ENCODE peak calls at places on chromosomes 5 and 9, in ten cellular contexts. One of them, this sample, is unnamed.

GRCh38 chr5:14109771-14110170 is 33.4 kb upstream of the TRIO start:
- DNase-seq in right cardiac atrium: no peak
- DNase-seq in mesenteric fat pad: no peak
- DNase-seq in iPS-NIHi11: no peak
- DNase-seq in ELR: peak; percentile 14
- DNase-seq in stimulated activated CD8-positive, alpha-beta memory T cell treated with anti-CD3 and anti-CD28 coated beads, Interleukin-4, amount 100 ng/mL, for 48 hours: no peak
- DNase-seq in Calu3: no peak
- DNase-seq in myocyte: no peak
- DNase-seq in WERI-Rb-1: no peak
- DNase-seq in PC-3: no peak
- DNase-seq in this sample: no peak

GRCh38 chr5:16741007-16741406 is 124.2 kb upstream of the RETREG1 start:
- DNase-seq in right cardiac atrium: no peak
- DNase-seq in mesenteric fat pad: no peak
- DNase-seq in iPS-NIHi11: no peak
- DNase-seq in ELR: peak; percentile 13
- DNase-seq in stimulated activated CD8-positive, alpha-beta memory T cell treated with anti-CD3 and anti-CD28 coated beads, Interleukin-4, amount 100 ng/mL, for 48 hours: no peak
- DNase-seq in Calu3: no peak
- DNase-seq in myocyte: no peak
- DNase-seq in WERI-Rb-1: no peak
- DNase-seq in PC-3: no peak
- DNase-seq in this sample: no peak

GRCh38 chr9:69760278-69760610 is 433 bp upstream of the PTAR1 start:
- DNase-seq in right cardiac atrium: no peak
- DNase-seq in mesenteric fat pad: no peak
- DNase-seq in iPS-NIHi11: no peak
- DNase-seq in ELR: no peak
- DNase-seq in stimulated activated CD8-positive, alpha-beta memory T cell treated with anti-CD3 and anti-CD28 coated beads, Interleukin-4, amount 100 ng/mL, for 48 hours: no peak
- DNase-seq in Calu3: no peak
- DNase-seq in myocyte: no peak
- DNase-seq in WERI-Rb-1: no peak
- DNase-seq in PC-3: no peak
- DNase-seq in this sample: no peak

GRCh38 chr5:54902817-54903473 is 82.4 kb downstream of the ESM1 start:
- DNase-seq in right cardiac atrium: no peak
- DNase-seq in mesenteric fat pad: no peak
- DNase-seq in iPS-NIHi11: no peak
- DNase-seq in ELR: peak; percentile 26
- DNase-seq in stimulated activated CD8-positive, alpha-beta memory T cell treated with anti-CD3 and anti-CD28 coated beads, Interleukin-4, amount 100 ng/mL, for 48 hours: peak; percentile 61
- DNase-seq in Calu3: no peak
- DNase-seq in myocyte: peak; percentile 99
- DNase-seq in WERI-Rb-1: no peak
- DNase-seq in PC-3: no peak
- DNase-seq in this sample: peak; percentile 97

GRCh38 chr5:172722309-172722815 is 48.6 kb downstream of the DUSP1 start:
- DNase-seq in right cardiac atrium: peak; percentile 33
- DNase-seq in mesenteric fat pad: no peak
- DNase-seq in iPS-NIHi11: no peak
- DNase-seq in ELR: no peak
- DNase-seq in stimulated activated CD8-positive, alpha-beta memory T cell treated with anti-CD3 and anti-CD28 coated beads, Interleukin-4, amount 100 ng/mL, for 48 hours: no peak
- DNase-seq in Calu3: no peak
- DNase-seq in myocyte: no peak
- DNase-seq in WERI-Rb-1: no peak
- DNase-seq in PC-3: no peak
- DNase-seq in this sample: no peak

GRCh38 chr5:143318833-143319232 is 84.7 kb downstream of the NR3C1 start:
- DNase-seq in right cardiac atrium: no peak
- DNase-seq in mesenteric fat pad: no peak
- DNase-seq in iPS-NIHi11: no peak
- DNase-seq in ELR: peak; percentile 22
- DNase-seq in stimulated activated CD8-positive, alpha-beta memory T cell treated with anti-CD3 and anti-CD28 coated beads, Interleukin-4, amount 100 ng/mL, for 48 hours: no peak
- DNase-seq in Calu3: no peak
- DNase-seq in myocyte: no peak
- DNase-seq in WERI-Rb-1: no peak
- DNase-seq in PC-3: peak; percentile 32
- DNase-seq in this sample: no peak

GRCh38 chr9:136700959-136701664 is 11.3 kb upstream of the DIPK1B start:
- DNase-seq in right cardiac atrium: no peak
- DNase-seq in mesenteric fat pad: no peak
- DNase-seq in iPS-NIHi11: no peak
- DNase-seq in ELR: no peak
- DNase-seq in stimulated activated CD8-positive, alpha-beta memory T cell treated with anti-CD3 and anti-CD28 coated beads, Interleukin-4, amount 100 ng/mL, for 48 hours: peak; percentile 84
- DNase-seq in Calu3: no peak
- DNase-seq in myocyte: peak; percentile 77
- DNase-seq in WERI-Rb-1: no peak
- DNase-seq in PC-3: no peak
- DNase-seq in this sample: peak; percentile 53

GRCh38 chr9:106928350-106928749 is 65.4 kb downstream of the ZNF462 start:
- DNase-seq in right cardiac atrium: no peak
- DNase-seq in mesenteric fat pad: no peak
- DNase-seq in iPS-NIHi11: no peak
- DNase-seq in ELR: no peak
- DNase-seq in stimulated activated CD8-positive, alpha-beta memory T cell treated with anti-CD3 and anti-CD28 coated beads, Interleukin-4, amount 100 ng/mL, for 48 hours: no peak
- DNase-seq in Calu3: no peak
- DNase-seq in myocyte: no peak
- DNase-seq in WERI-Rb-1: no peak
- DNase-seq in PC-3: no peak
- DNase-seq in this sample: no peak

GRCh38 chr9:95910023-95910706 is 34.7 kb downstream of the ERCC6L2 start:
- DNase-seq in right cardiac atrium: no peak
- DNase-seq in mesenteric fat pad: no peak
- DNase-seq in iPS-NIHi11: no peak
- DNase-seq in ELR: peak; percentile 24
- DNase-seq in stimulated activated CD8-positive, alpha-beta memory T cell treated with anti-CD3 and anti-CD28 coated beads, Interleukin-4, amount 100 ng/mL, for 48 hours: no peak
- DNase-seq in Calu3: no peak
- DNase-seq in myocyte: no peak
- DNase-seq in WERI-Rb-1: no peak
- DNase-seq in PC-3: peak; percentile 51
- DNase-seq in this sample: no peak

GRCh38 chr5:15787676-15788075 is 287.7 kb downstream of the FBXL7 start:
- DNase-seq in right cardiac atrium: no peak
- DNase-seq in mesenteric fat pad: no peak
- DNase-seq in iPS-NIHi11: no peak
- DNase-seq in ELR: no peak
- DNase-seq in stimulated activated CD8-positive, alpha-beta memory T cell treated with anti-CD3 and anti-CD28 coated beads, Interleukin-4, amount 100 ng/mL, for 48 hours: no peak
- DNase-seq in Calu3: no peak
- DNase-seq in myocyte: no peak
- DNase-seq in WERI-Rb-1: no peak
- DNase-seq in PC-3: no peak
- DNase-seq in this sample: no peak

GRCh38 chr5:118044169-118044568 is 944.2 kb downstream of the DTWD2 start:
- DNase-seq in right cardiac atrium: no peak
- DNase-seq in mesenteric fat pad: no peak
- DNase-seq in iPS-NIHi11: no peak
- DNase-seq in ELR: no peak
- DNase-seq in stimulated activated CD8-positive, alpha-beta memory T cell treated with anti-CD3 and anti-CD28 coated beads, Interleukin-4, amount 100 ng/mL, for 48 hours: no peak
- DNase-seq in Calu3: no peak
- DNase-seq in myocyte: no peak
- DNase-seq in WERI-Rb-1: no peak
- DNase-seq in PC-3: no peak
- DNase-seq in this sample: no peak

GRCh38 chr9:107690026-107690425 is 200.5 kb upstream of the KLF4 start:
- DNase-seq in right cardiac atrium: no peak
- DNase-seq in mesenteric fat pad: no peak
- DNase-seq in iPS-NIHi11: no peak
- DNase-seq in ELR: no peak
- DNase-seq in stimulated activated CD8-positive, alpha-beta memory T cell treated with anti-CD3 and anti-CD28 coated beads, Interleukin-4, amount 100 ng/mL, for 48 hours: no peak
- DNase-seq in Calu3: no peak
- DNase-seq in myocyte: no peak
- DNase-seq in WERI-Rb-1: no peak
- DNase-seq in PC-3: no peak
- DNase-seq in this sample: no peak

GRCh38 chr9:10479172-10479571 is 133.6 kb downstream of the PTPRD start:
- DNase-seq in right cardiac atrium: no peak
- DNase-seq in mesenteric fat pad: no peak
- DNase-seq in iPS-NIHi11: peak; percentile 11
- DNase-seq in ELR: peak; percentile 3
- DNase-seq in stimulated activated CD8-positive, alpha-beta memory T cell treated with anti-CD3 and anti-CD28 coated beads, Interleukin-4, amount 100 ng/mL, for 48 hours: no peak
- DNase-seq in Calu3: no peak
- DNase-seq in myocyte: no peak
- DNase-seq in WERI-Rb-1: no peak
- DNase-seq in PC-3: peak; percentile 17
- DNase-seq in this sample: no peak

This sample was measured in MM.1S.